ENCODE peak calls at places on chromosomes 12 and 14, in seven cellular contexts. One of them, this sample, is unnamed.

GRCh38 chr14:61803755-61804154 is 41.5 kb downstream of the SNAPC1 start:
- DNase-seq in GM23248: no peak
- DNase-seq in Daoy: no peak
- DNase-seq in fibroblast of lung: no peak
- DNase-seq in heart right ventricle: no peak
- DNase-seq in aorta: no peak
- DNase-seq in testis: no peak
- DNase-seq in this sample: no peak

GRCh38 chr14:61802010-61802621 is 39.9 kb downstream of the SNAPC1 start:
- DNase-seq in testis: no peak
- DNase-seq in aorta: no peak
- DNase-seq in heart right ventricle: no peak
- DNase-seq in GM23248: no peak
- DNase-seq in fibroblast of lung: no peak
- DNase-seq in Daoy: no peak
- DNase-seq in this sample: no peak

GRCh38 chr12:78759387-78759786 is 105.2 kb upstream of the SYT1 start:
- DNase-seq in aorta: no peak
- DNase-seq in heart right ventricle: no peak
- DNase-seq in fibroblast of lung: peak
- DNase-seq in testis: no peak
- DNase-seq in Daoy: peak
- DNase-seq in GM23248: peak
- DNase-seq in this sample: no peak

GRCh38 chr14:103078420-103078749 is 5.6 kb upstream of the LBHD2 start:
- DNase-seq in Daoy: peak
- DNase-seq in aorta: peak
- DNase-seq in heart right ventricle: peak
- DNase-seq in testis: peak
- DNase-seq in GM23248: peak
- DNase-seq in fibroblast of lung: peak
- DNase-seq in this sample: peak

GRCh38 chr12:12817611-12818010 is 4.5 kb downstream of the DDX47 start:
- DNase-seq in GM23248: no peak
- DNase-seq in testis: no peak
- DNase-seq in aorta: no peak
- DNase-seq in Daoy: no peak
- DNase-seq in fibroblast of lung: no peak
- DNase-seq in heart right ventricle: no peak
- DNase-seq in this sample: no peak

GRCh38 chr12:6961695-6962284 is 8.7 kb downstream of the PHB2 start:
- DNase-seq in fibroblast of lung: peak
- DNase-seq in GM23248: peak
- DNase-seq in testis: peak
- DNase-seq in Daoy: peak
- DNase-seq in heart right ventricle: peak
- DNase-seq in aorta: no peak
- DNase-seq in this sample: peak

GRCh38 chr12:6980740-6981139 is 10.0 kb downstream of the EMG1 start:
- DNase-seq in testis: no peak
- DNase-seq in aorta: no peak
- DNase-seq in fibroblast of lung: no peak
- DNase-seq in heart right ventricle: no peak
- DNase-seq in Daoy: no peak
- DNase-seq in GM23248: peak
- DNase-seq in this sample: no peak

GRCh38 chr14:26531894-26532293 is 65.9 kb downstream of the NOVA1 start:
- DNase-seq in testis: no peak
- DNase-seq in aorta: no peak
- DNase-seq in fibroblast of lung: peak
- DNase-seq in GM23248: peak
- DNase-seq in heart right ventricle: no peak
- DNase-seq in Daoy: peak
- DNase-seq in this sample: no peak

GRCh38 chr14:71365305-71365865 is 458.1 kb downstream of the PCNX1 start:
- DNase-seq in Daoy: no peak
- DNase-seq in fibroblast of lung: no peak
- DNase-seq in testis: no peak
- DNase-seq in GM23248: no peak
- DNase-seq in aorta: no peak
- DNase-seq in heart right ventricle: no peak
- DNase-seq in this sample: no peak

GRCh38 chr12:90794212-90794611 is 160.8 kb downstream of the CCER1 start:
- DNase-seq in GM23248: no peak
- DNase-seq in heart right ventricle: no peak
- DNase-seq in fibroblast of lung: peak
- DNase-seq in aorta: no peak
- DNase-seq in testis: no peak
- DNase-seq in Daoy: no peak
- DNase-seq in this sample: no peak

GRCh38 chr14:55423969-55424368 is 12.3 kb upstream of the ATG14 start:
- DNase-seq in fibroblast of lung: no peak
- DNase-seq in GM23248: no peak
- DNase-seq in aorta: no peak
- DNase-seq in Daoy: no peak
- DNase-seq in heart right ventricle: no peak
- DNase-seq in testis: no peak
- DNase-seq in this sample: no peak

GRCh38 chr12:54370218-54370730 is 6.0 kb upstream of the GPR84 start:
- DNase-seq in GM23248: peak
- DNase-seq in aorta: peak
- DNase-seq in fibroblast of lung: peak
- DNase-seq in heart right ventricle: peak
- DNase-seq in Daoy: peak
- DNase-seq in testis: peak
- DNase-seq in this sample: peak

GRCh38 chr14:101843665-101844064 is 82.2 kb downstream of the PPP2R5C start:
- DNase-seq in Daoy: no peak
- DNase-seq in fibroblast of lung: peak
- DNase-seq in aorta: no peak
- DNase-seq in GM23248: no peak
- DNase-seq in testis: no peak
- DNase-seq in heart right ventricle: no peak
- DNase-seq in this sample: no peak

GRCh38 chr12:43284441-43284840 is 267.6 kb downstream of the ADAMTS20 start:
- DNase-seq in heart right ventricle: no peak
- DNase-seq in fibroblast of lung: peak
- DNase-seq in GM23248: peak
- DNase-seq in Daoy: no peak
- DNase-seq in aorta: no peak
- DNase-seq in testis: no peak
- DNase-seq in this sample: no peak

GRCh38 chr12:75317784-75318183 is 12.3 kb downstream of the CAPS2 start:
- DNase-seq in testis: no peak
- DNase-seq in GM23248: no peak
- DNase-seq in aorta: no peak
- DNase-seq in Daoy: no peak
- DNase-seq in heart right ventricle: no peak
- DNase-seq in fibroblast of lung: no peak
- DNase-seq in this sample: no peak

GRCh38 chr12:28869197-28869596 is 279.9 kb upstream of the FAR2 start:
- DNase-seq in heart right ventricle: no peak
- DNase-seq in testis: no peak
- DNase-seq in aorta: no peak
- DNase-seq in fibroblast of lung: peak
- DNase-seq in Daoy: peak
- DNase-seq in GM23248: peak
- DNase-seq in this sample: no peak

GRCh38 chr12:105922670-105923102 is 216.1 kb downstream of the NUAK1 start:
- DNase-seq in testis: no peak
- DNase-seq in GM23248: peak
- DNase-seq in heart right ventricle: no peak
- DNase-seq in Daoy: peak
- DNase-seq in fibroblast of lung: peak
- DNase-seq in aorta: no peak
- DNase-seq in this sample: no peak

GRCh38 chr12:127595506-127595905 is 671.5 kb upstream of the TMEM132C start:
- DNase-seq in heart right ventricle: no peak
- DNase-seq in fibroblast of lung: no peak
- DNase-seq in testis: no peak
- DNase-seq in GM23248: no peak
- DNase-seq in aorta: no peak
- DNase-seq in Daoy: no peak
- DNase-seq in this sample: no peak

GRCh38 chr14:74552623-74553022 is 59.1 kb downstream of the ISCA2 start:
- DNase-seq in testis: peak
- DNase-seq in heart right ventricle: peak
- DNase-seq in GM23248: peak
- DNase-seq in aorta: peak
- DNase-seq in Daoy: no peak
- DNase-seq in fibroblast of lung: peak
- DNase-seq in this sample: peak

GRCh38 chr14:44657153-44657552 is 150.1 kb upstream of the FSCB start:
- DNase-seq in testis: no peak
- DNase-seq in GM23248: no peak
- DNase-seq in fibroblast of lung: peak
- DNase-seq in aorta: no peak
- DNase-seq in Daoy: no peak
- DNase-seq in heart right ventricle: no peak
- DNase-seq in this sample: no peak

GRCh38 chr12:121837680-121838079 is 21.0 kb downstream of the HPD start:
- DNase-seq in aorta: no peak
- DNase-seq in heart right ventricle: no peak
- DNase-seq in fibroblast of lung: no peak
- DNase-seq in Daoy: no peak
- DNase-seq in testis: no peak
- DNase-seq in GM23248: peak
- DNase-seq in this sample: no peak

GRCh38 chr12:27969901-27970390 is 2.6 kb downstream of the PTHLH start:
- DNase-seq in GM23248: peak
- DNase-seq in Daoy: peak
- DNase-seq in fibroblast of lung: no peak
- DNase-seq in testis: peak
- DNase-seq in heart right ventricle: peak
- DNase-seq in aorta: peak
- DNase-seq in this sample: peak

GRCh38 chr12:3148366-3149000 is 71.3 kb downstream of the TSPAN9 start:
- DNase-seq in Daoy: no peak
- DNase-seq in GM23248: no peak
- DNase-seq in heart right ventricle: peak
- DNase-seq in testis: peak
- DNase-seq in aorta: no peak
- DNase-seq in fibroblast of lung: peak
- DNase-seq in this sample: no peak

GRCh38 chr14:51092965-51093364 is 1.9 kb downstream of the TRIM9 start:
- DNase-seq in testis: no peak
- DNase-seq in Daoy: no peak
- DNase-seq in aorta: no peak
- DNase-seq in GM23248: no peak
- DNase-seq in fibroblast of lung: no peak
- DNase-seq in heart right ventricle: no peak
- DNase-seq in this sample: no peak

GRCh38 chr12:70920251-70920851 is at the start of gene PTPRR:
- DNase-seq in heart right ventricle: no peak
- DNase-seq in Daoy: peak
- DNase-seq in aorta: peak
- DNase-seq in testis: peak
- DNase-seq in fibroblast of lung: no peak
- DNase-seq in GM23248: no peak
- DNase-seq in this sample: no peak

GRCh38 chr12:100716658-100716948 is 78.0 kb upstream of the ANO4 start:
- DNase-seq in Daoy: no peak
- DNase-seq in fibroblast of lung: peak
- DNase-seq in GM23248: peak
- DNase-seq in testis: no peak
- DNase-seq in aorta: no peak
- DNase-seq in heart right ventricle: no peak
- DNase-seq in this sample: no peak

GRCh38 chr14:21868442-21869046 is 194.9 kb upstream of the OR4E1 start:
- DNase-seq in GM23248: peak
- DNase-seq in aorta: no peak
- DNase-seq in testis: peak
- DNase-seq in fibroblast of lung: peak
- DNase-seq in heart right ventricle: no peak
- DNase-seq in Daoy: peak
- DNase-seq in this sample: peak

GRCh38 chr12:29320295-29321090 is 60.5 kb downstream of the ERGIC2 start:
- DNase-seq in aorta: no peak
- DNase-seq in Daoy: peak
- DNase-seq in GM23248: peak
- DNase-seq in heart right ventricle: no peak
- DNase-seq in testis: no peak
- DNase-seq in fibroblast of lung: peak
- DNase-seq in this sample: no peak

GRCh38 chr14:58488550-58488949 is 61.0 kb downstream of the KIAA0586 start:
- DNase-seq in GM23248: peak
- DNase-seq in heart right ventricle: no peak
- DNase-seq in aorta: peak
- DNase-seq in Daoy: peak
- DNase-seq in fibroblast of lung: peak
- DNase-seq in testis: no peak
- DNase-seq in this sample: no peak